ENCODE peak calls at places on chromosomes 3 and 15, in nine cellular contexts. Y is endothelial cell, I is SK-N-SH, U is right atrium auricular region, Q is cardiac muscle cell, H is WTC11, O is fibroblast of lung, F is kidney epithelial cell, J is AG09309. C is an unnamed sample.

GRCh38 chr3:41418961-41419691 is 219.8 kb downstream of the CTNNB1 start:
- DNase-seq in Y (no peak), I (no peak), U (no peak), Q (peak), H (no peak), O (peak), F (peak), J (no peak), C (peak)

GRCh38 chr3:195906865-195907729 is 1.3 kb downstream of the TNK2 start:
- DNase-seq in Y (no peak), I (no peak), U (no peak), Q (no peak), H (no peak), O (no peak), F (no peak), J (no peak), C (no peak)

GRCh38 chr3:186746008-186746407 is 28.8 kb downstream of the KNG1 start:
- DNase-seq in Y (peak), I (no peak), U (peak), Q (peak), H (peak), O (peak), F (peak), J (no peak), C (peak)

GRCh38 chr3:140004271-140004670 is 69.3 kb downstream of the CLSTN2 start:
- DNase-seq in Y (no peak), I (no peak), U (no peak), Q (no peak), H (no peak), O (no peak), F (no peak), J (no peak), C (no peak)

GRCh38 chr3:114496021-114496434 is 202.2 kb downstream of the TIGIT start:
- DNase-seq in Y (no peak), I (no peak), U (no peak), Q (peak), H (no peak), O (peak), F (peak), J (peak), C (peak)

GRCh38 chr15:48318131-48318530 is 13.1 kb upstream of the DUT start:
- DNase-seq in Y (no peak), I (no peak), U (no peak), Q (no peak), H (peak), O (no peak), F (no peak), J (no peak), C (no peak)

GRCh38 chr15:65329991-65330735 is 25.7 kb downstream of the RNU5B-1 start:
- DNase-seq in Y (no peak), I (peak), U (no peak), Q (no peak), H (no peak), O (no peak), F (no peak), J (no peak), C (no peak)

GRCh38 chr15:70715840-70716510 is 47.4 kb downstream of the UACA start:
- DNase-seq in Y (no peak), I (no peak), U (no peak), Q (no peak), H (no peak), O (no peak), F (no peak), J (no peak), C (peak)

GRCh38 chr3:134299185-134299887 is 48.7 kb upstream of the RYK start:
- DNase-seq in Y (no peak), I (no peak), U (no peak), Q (peak), H (no peak), O (peak), F (no peak), J (no peak), C (peak)

GRCh38 chr3:139832998-139833397 is 102.0 kb upstream of the CLSTN2 start:
- DNase-seq in Y (no peak), I (no peak), U (no peak), Q (no peak), H (no peak), O (no peak), F (no peak), J (no peak), C (no peak)

GRCh38 chr3:127006781-127007436 is 24.0 kb downstream of the PLXNA1 start:
- DNase-seq in Y (no peak), I (peak), U (no peak), Q (no peak), H (no peak), O (no peak), F (no peak), J (no peak), C (peak)

GRCh38 chr3:28906561-28907310 is 374.1 kb upstream of the RBMS3 start:
- DNase-seq in Y (no peak), I (no peak), U (no peak), Q (no peak), H (no peak), O (no peak), F (no peak), J (no peak), C (no peak)

GRCh38 chr15:67397139-67397538 is 123.8 kb upstream of the C15orf61 start:
- DNase-seq in Y (no peak), I (no peak), U (no peak), Q (no peak), H (no peak), O (no peak), F (no peak), J (no peak), C (no peak)

GRCh38 chr15:68787609-68788264 is 33.0 kb downstream of the ANP32A start:
- DNase-seq in Y (no peak), I (no peak), U (no peak), Q (no peak), H (no peak), O (no peak), F (no peak), J (no peak), C (no peak)

GRCh38 chr15:90259524-90259923 is 5.9 kb upstream of the NGRN start:
- DNase-seq in Y (no peak), I (no peak), U (no peak), Q (no peak), H (no peak), O (no peak), F (no peak), J (no peak), C (no peak)

GRCh38 chr3:59772416-59773408 is 722.9 kb upstream of the CFAP20DC start:
- DNase-seq in Y (no peak), I (no peak), U (no peak), Q (no peak), H (no peak), O (no peak), F (no peak), J (no peak), C (no peak)

GRCh38 chr3:102113421-102114041 is 264.2 kb downstream of the NFKBIZ start:
- DNase-seq in Y (no peak), I (no peak), U (no peak), Q (no peak), H (no peak), O (peak), F (peak), J (no peak), C (no peak)

GRCh38 chr3:106065831-106066230 is 197.0 kb upstream of the CBLB start:
- DNase-seq in Y (no peak), I (no peak), U (no peak), Q (no peak), H (no peak), O (no peak), F (no peak), J (no peak), C (no peak)

GRCh38 chr3:157767602-157768001 is 264.4 kb upstream of the VEPH1 start:
- DNase-seq in Y (no peak), I (no peak), U (no peak), Q (no peak), H (no peak), O (no peak), F (no peak), J (no peak), C (no peak)

GRCh38 chr3:157763644-157764043 is 260.4 kb upstream of the VEPH1 start:
- DNase-seq in Y (no peak), I (no peak), U (no peak), Q (no peak), H (no peak), O (no peak), F (no peak), J (no peak), C (no peak)

DNA sequence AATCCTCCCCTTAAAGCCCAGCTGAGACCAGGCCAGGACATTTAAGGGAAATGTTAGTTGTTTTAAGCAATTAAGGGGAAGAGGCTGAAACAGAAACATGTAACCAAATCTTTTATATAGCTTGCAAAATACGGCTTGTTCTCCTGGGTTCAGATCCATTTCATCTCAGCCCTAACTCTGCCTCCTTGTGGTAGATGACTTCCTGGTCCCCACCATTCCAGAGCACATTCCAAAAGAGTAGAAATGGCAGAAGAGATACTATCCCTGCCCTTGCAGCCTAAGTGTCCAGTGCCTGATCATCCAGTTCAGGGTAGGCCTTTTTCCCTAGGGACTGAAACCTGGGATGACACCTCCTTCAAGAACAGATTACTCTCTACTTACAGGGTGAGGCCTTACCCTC is 266.2 kb upstream of the VEPH1 start:
- DNase-seq in Y (no peak), I (no peak), U (no peak), Q (no peak), H (no peak), O (no peak), F (no peak), J (no peak), C (no peak)
- TF ChIP-seq CTCF in Y (no peak), I (no peak), U (no peak), Q (no peak), H (no peak), O (no peak), F (no peak), J (no peak), C (no peak)

GRCh38 chr3:189631409-189631808 is 220 bp downstream of the TP63 start:
- DNase-seq in Y (no peak), I (no peak), U (no peak), Q (no peak), H (no peak), O (no peak), F (no peak), J (no peak), C (no peak)

GRCh38 chr3:189632238-189632637 is 1.0 kb downstream of the TP63 start:
- DNase-seq in Y (no peak), I (no peak), U (no peak), Q (no peak), H (no peak), O (no peak), F (no peak), J (no peak), C (no peak)

GRCh38 chr3:189629803-189630455 is 1.3 kb upstream of the TP63 start:
- DNase-seq in Y (no peak), I (no peak), U (no peak), Q (peak), H (no peak), O (peak), F (no peak), J (peak), C (peak)

GRCh38 chr3:189630667-189631372 is 369 bp upstream of the TP63 start:
- DNase-seq in Y (no peak), I (no peak), U (no peak), Q (peak), H (no peak), O (no peak), F (no peak), J (no peak), C (no peak)

GRCh38 chr3:189631373-189631408 is at the start of gene TP63:
- DNase-seq in Y (no peak), I (no peak), U (no peak), Q (no peak), H (no peak), O (no peak), F (no peak), J (no peak), C (no peak)
- TF ChIP-seq CTCF in Y (no peak), I (no peak), U (no peak), Q (no peak), H (no peak), O (no peak), F (no peak), J (no peak), C (no peak)

GRCh38 chr3:169362872-169363271 is 300.6 kb downstream of the MECOM start:
- DNase-seq in Y (no peak), I (no peak), U (no peak), Q (no peak), H (no peak), O (peak), F (no peak), J (no peak), C (no peak)
- TF ChIP-seq CTCF in Y (no peak), I (peak), U (no peak), Q (no peak), H (no peak), O (no peak), F (peak), J (no peak), C (no peak)

DNA sequence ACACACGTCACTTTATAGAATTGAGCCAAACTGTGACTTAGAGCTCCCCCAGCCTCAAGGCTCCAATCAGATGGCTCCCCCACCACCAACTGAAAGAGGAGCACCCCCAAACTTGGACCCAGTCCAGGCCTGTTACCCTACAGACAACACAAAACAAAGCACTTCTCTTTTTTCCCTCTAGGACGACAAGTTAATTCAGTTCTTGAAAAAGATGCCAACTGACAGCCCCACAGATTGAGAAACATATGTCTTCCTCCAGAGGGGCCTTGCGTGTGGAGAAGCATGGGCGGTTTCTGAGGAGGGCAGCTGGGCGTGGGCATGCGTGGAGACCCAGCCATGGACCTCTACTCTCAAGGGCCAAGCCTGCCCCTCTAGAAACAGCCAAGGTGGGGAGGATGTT is 229.5 kb downstream of the SHQ1 start:
- DNase-seq in Y (no peak), I (no peak), U (no peak), Q (no peak), H (no peak), O (no peak), F (no peak), J (no peak), C (no peak)
- TF ChIP-seq CTCF in Y (no peak), I (no peak), U (no peak), Q (no peak), H (no peak), O (no peak), F (no peak), J (no peak), C (no peak)